ENCODE peak calls at places on chromosomes 6 and 20, in eight cellular contexts. B is GM13977, N is choroid plexus epithelial cell, Z is AG10803, K is tibial artery, A is progenitor cell of endocrine pancreas, E is Calu3, L is cardiac muscle cell. F is an unnamed sample.

GRCh38 chr6:154763650-154764049 is 30.4 kb downstream of the SCAF8 start:
- DNase-seq in N (peak), Z (no peak), B (no peak), A (no peak), K (no peak), L (peak), E (no peak), F (no peak)

GRCh38 chr6:93416575-93417420 is 2.6 kb downstream of the EPHA7 start:
- DNase-seq in N (peak), L (peak), K (peak), E (peak), Z (no peak), B (peak), A (peak), F (no peak)

GRCh38 chr6:74568851-74569250 is 637.0 kb downstream of the COL12A1 start:
- DNase-seq in L (peak), N (peak), B (no peak), Z (peak), E (no peak), A (no peak), K (no peak), F (no peak)

GRCh38 chr20:20395856-20396600 is 28.1 kb downstream of the INSM1 start:
- DNase-seq in E (no peak), B (no peak), K (no peak), L (no peak), N (no peak), Z (no peak), A (no peak), F (no peak)

GRCh38 chr20:31764641-31765305 is 25.7 kb downstream of the TPX2 start:
- DNase-seq in E (no peak), L (peak), N (peak), K (no peak), A (no peak), Z (peak), B (no peak), F (no peak)

GRCh38 chr6:138248011-138248410 is 29.7 kb upstream of the PBOV1 start:
- DNase-seq in B (no peak), A (no peak), K (no peak), Z (no peak), E (no peak), L (no peak), N (no peak), F (no peak)

GRCh38 chr6:102995491-102995890 is 1602.0 kb downstream of the GRIK2 start:
- DNase-seq in Z (no peak), A (no peak), B (no peak), L (no peak), N (no peak), E (no peak), K (no peak), F (no peak)

GRCh38 chr6:2616796-2617195 is 133.9 kb downstream of the MYLK4 start:
- DNase-seq in L (no peak), N (no peak), E (no peak), K (no peak), A (no peak), B (no peak), Z (no peak), F (no peak)

GRCh38 chr6:32622545-32623401 is 14.4 kb upstream of the HLA-DQA1 start:
- DNase-seq in K (no peak), L (peak), B (peak), N (peak), E (peak), A (peak), Z (peak), F (no peak)

GRCh38 chr6:24431045-24431451 is 28.3 kb downstream of the MRS2 start:
- DNase-seq in E (peak), Z (peak), N (peak), B (peak), L (peak), K (no peak), A (no peak), F (no peak)

GRCh38 chr20:24957326-24957996 is 8.4 kb downstream of the CST7 start:
- DNase-seq in B (no peak), A (no peak), L (no peak), N (no peak), K (peak), E (no peak), Z (no peak), F (no peak)

GRCh38 chr6:130681028-130681427 is 146.2 kb upstream of the SMLR1 start:
- DNase-seq in E (no peak), K (no peak), Z (peak), B (no peak), N (peak), A (no peak), L (peak), F (no peak)

GRCh38 chr6:125983246-125983945 is 2.9 kb upstream of the TRMT11 start:
- DNase-seq in K (no peak), L (peak), Z (peak), B (no peak), E (no peak), N (peak), A (no peak), F (no peak)

GRCh38 chr6:105276374-105276773 is 96.6 kb upstream of the POPDC3 start:
- DNase-seq in A (no peak), Z (no peak), K (no peak), E (no peak), B (no peak), N (no peak), L (no peak), F (no peak)

GRCh38 chr6:166647896-166648295 is 20.8 kb upstream of the RPS6KA2 start:
- DNase-seq in B (no peak), E (no peak), N (no peak), L (no peak), Z (no peak), K (no peak), A (no peak), F (no peak)

GRCh38 chr6:141475269-141475668 is 657.5 kb upstream of the GJE1 start:
- DNase-seq in K (no peak), B (no peak), L (no peak), Z (no peak), N (peak), A (no peak), E (no peak), F (no peak)

GRCh38 chr6:16409531-16410441 is 171.4 kb downstream of the GMPR start:
- DNase-seq in K (peak), A (peak), N (peak), Z (peak), L (peak), B (peak), E (peak), F (peak)

GRCh38 chr6:20534906-20535305 is 649 bp downstream of the CDKAL1 start:
- DNase-seq in L (no peak), A (no peak), B (no peak), K (no peak), N (peak), E (no peak), Z (no peak), F (no peak)

GRCh38 chr6:80547827-80548226 is 441.4 kb downstream of the BCKDHB start:
- DNase-seq in E (no peak), L (peak), B (no peak), A (no peak), N (peak), Z (peak), K (no peak), F (no peak)

GRCh38 chr6:16130932-16131387 is 2.1 kb downstream of the MYLIP start:
- DNase-seq in Z (peak), E (peak), B (peak), A (no peak), N (peak), K (no peak), L (peak), F (no peak)

GRCh38 chr20:56187791-56188190 is 60.7 kb upstream of the MC3R start:
- DNase-seq in K (no peak), E (no peak), B (no peak), A (no peak), Z (peak), L (no peak), N (no peak), F (no peak)

GRCh38 chr6:31228484-31228883 is 43.4 kb downstream of the HLA-C start:
- DNase-seq in B (no peak), N (no peak), E (no peak), A (no peak), Z (no peak), K (no peak), L (no peak), F (no peak)

GRCh38 chr6:12331951-12332749 is 42.0 kb downstream of the EDN1 start:
- DNase-seq in A (no peak), N (peak), K (no peak), B (no peak), L (peak), E (peak), Z (peak), F (no peak)

GRCh38 chr6:34273242-34273805 is 24.5 kb upstream of the SMIM29 start:
- DNase-seq in A (no peak), K (peak), Z (peak), N (peak), E (peak), B (peak), L (peak), F (no peak)

GRCh38 chr6:125224236-125224861 is 70.8 kb downstream of the TPD52L1 start:
- DNase-seq in Z (peak), L (no peak), N (no peak), A (no peak), E (no peak), K (no peak), B (no peak), F (no peak)

GRCh38 chr6:139839506-139840156 is 465.2 kb upstream of the CITED2 start:
- DNase-seq in L (no peak), N (peak), B (no peak), A (no peak), K (peak), E (no peak), Z (peak), F (no peak)

GRCh38 chr20:25356294-25356933 is 34.2 kb downstream of the ABHD12 start:
- DNase-seq in Z (no peak), K (no peak), B (no peak), E (no peak), A (no peak), N (no peak), L (no peak), F (no peak)

GRCh38 chr6:135291288-135292116 is 110.4 kb downstream of the MYB start:
- DNase-seq in B (no peak), Z (peak), L (peak), A (no peak), K (no peak), N (peak), E (no peak), F (no peak)

GRCh38 chr6:158081657-158081935 is 86.5 kb downstream of the SERAC1 start:
- DNase-seq in E (no peak), B (no peak), A (no peak), Z (no peak), K (no peak), N (no peak), L (no peak), F (no peak)

GRCh38 chr6:12570461-12571030 is 146.0 kb upstream of the PHACTR1 start:
- DNase-seq in N (no peak), B (no peak), A (no peak), L (peak), E (no peak), Z (peak), K (no peak), F (no peak)

GRCh38 chr6:168240147-168240546 is 79.4 kb downstream of the DACT2 start:
- DNase-seq in Z (no peak), L (peak), N (no peak), A (no peak), E (no peak), K (no peak), B (no peak), F (no peak)
- TF ChIP-seq CTCF in Z (no peak), L (no peak), N (no peak), A (no peak), E (no peak), K (no peak), B (no peak), F (no peak)

DNA sequence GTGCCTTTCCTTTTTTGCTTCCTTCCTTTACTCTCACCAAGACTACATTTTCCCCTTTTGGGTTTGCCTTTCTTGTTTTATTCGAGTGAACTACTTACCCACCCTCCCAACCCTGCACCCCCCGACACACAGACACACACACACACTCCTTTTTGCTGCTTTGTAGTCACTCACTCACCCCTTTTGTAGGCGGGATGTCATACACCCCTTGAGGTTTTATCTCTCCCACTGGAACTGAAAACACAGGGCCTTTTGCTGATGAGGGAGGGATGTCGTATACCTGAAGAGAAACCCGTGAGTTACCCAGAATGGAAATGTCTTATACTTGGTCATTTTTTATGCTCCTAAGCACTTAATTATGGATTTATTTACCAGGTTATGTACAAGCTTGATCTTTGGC is 40.3 kb downstream of the NEDD9 start:
- DNase-seq in Z (no peak), L (no peak), K (no peak), B (no peak), E (no peak), N (no peak), A (no peak), F (no peak)
- TF ChIP-seq CTCF in Z (no peak), L (no peak), K (no peak), B (no peak), E (no peak), N (no peak), A (no peak), F (no peak)

GRCh38 chr20:62703853-62704228 is 4.8 kb upstream of the NTSR1 start:
- DNase-seq in N (no peak), A (no peak), E (peak), B (no peak), Z (no peak), L (no peak), K (no peak), F (no peak)

GRCh38 chr20:62706344-62706743 is 2.3 kb upstream of the NTSR1 start:
- DNase-seq in E (no peak), K (no peak), B (no peak), N (no peak), L (no peak), Z (no peak), A (no peak), F (no peak)

GRCh38 chr20:62705626-62706025 is 3.0 kb upstream of the NTSR1 start:
- DNase-seq in A (no peak), L (no peak), N (no peak), Z (no peak), K (no peak), B (no peak), E (no peak), F (no peak)

GRCh38 chr20:62702886-62703852 is 5.5 kb upstream of the NTSR1 start:
- DNase-seq in K (no peak), E (peak), A (no peak), Z (peak), N (peak), B (no peak), L (peak), F (no peak)

DNA sequence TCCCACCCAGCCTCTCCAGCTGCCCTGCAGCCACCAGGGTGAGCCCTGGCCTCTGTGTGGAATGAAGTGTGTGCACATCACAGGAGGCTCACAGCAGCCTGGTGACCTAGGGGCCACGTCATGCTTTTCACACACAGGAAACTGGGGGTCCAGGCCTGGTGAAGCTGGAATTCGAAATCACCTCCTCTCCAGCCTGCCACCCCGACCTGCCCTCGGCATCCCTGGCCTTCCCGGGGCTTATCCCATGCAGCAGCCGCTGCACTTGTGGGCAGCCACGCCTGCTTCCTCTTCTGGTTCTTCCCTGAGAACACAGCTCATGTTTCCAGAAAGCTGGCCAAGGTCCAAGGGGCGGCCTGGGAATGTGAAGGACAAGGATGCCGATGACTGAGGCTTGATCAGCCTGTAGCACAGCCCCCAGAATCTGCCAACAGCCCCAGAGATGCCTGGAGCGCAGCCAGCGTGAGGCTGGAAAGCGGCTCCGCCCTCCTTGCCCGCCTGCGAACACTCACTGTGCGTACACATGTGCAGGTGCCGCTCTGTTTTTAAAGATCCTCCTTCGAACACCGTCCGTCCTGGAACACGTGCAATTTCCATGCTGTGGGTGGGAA is 4.2 kb upstream of the NTSR1 start:
- DNase-seq in E (peak), Z (peak), B (no peak), L (peak), A (no peak), K (peak), N (peak), F (peak)
- TF ChIP-seq CTCF in E (no peak), Z (no peak), B (no peak), L (no peak), A (no peak), K (no peak), N (no peak), F (no peak)

GRCh38 chr20:41572010-41572572 is 46.1 kb downstream of the CHD6 start:
- DNase-seq in Z (no peak), A (no peak), E (peak), B (no peak), N (peak), L (peak), K (no peak), F (no peak)
- TF ChIP-seq CTCF in Z (no peak), A (no peak), E (peak), B (no peak), N (peak), L (peak), K (no peak), F (no peak)

GRCh38 chr6:168713839-168714238 is 272.9 kb downstream of the SMOC2 start:
- DNase-seq in N (peak), E (peak), L (peak), B (no peak), K (no peak), A (no peak), Z (no peak), F (no peak)
- TF ChIP-seq CTCF in N (peak), E (peak), L (peak), B (no peak), K (no peak), A (peak), Z (no peak), F (no peak)

DNA sequence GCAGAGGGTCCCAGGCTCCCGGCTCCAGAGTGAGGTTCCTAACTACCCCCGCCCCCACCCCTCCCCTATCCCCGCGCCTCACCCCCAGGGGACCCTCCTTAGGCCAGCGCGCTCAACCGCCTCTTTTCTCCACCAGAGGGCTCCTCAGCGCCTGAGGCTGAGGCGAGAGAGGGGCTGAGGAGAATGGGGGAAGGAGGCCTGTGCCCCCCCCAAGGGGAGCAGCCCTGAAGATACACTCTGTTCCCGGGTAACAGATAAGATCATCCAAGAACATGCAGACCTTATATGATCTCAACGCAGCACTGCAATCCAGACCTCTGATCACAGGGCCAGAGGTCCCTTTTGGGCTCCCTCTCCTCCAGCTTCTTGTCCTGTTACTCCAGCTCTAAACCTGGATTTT is 43.3 kb upstream of the MRPS10 start:
- DNase-seq in A (peak), B (peak), E (peak), L (peak), Z (no peak), K (no peak), N (peak), F (no peak)
- TF ChIP-seq CTCF in A (peak), B (peak), E (peak), L (peak), Z (peak), K (no peak), N (peak), F (no peak)

GRCh38 chr6:109448615-109449014 is 7.0 kb downstream of the MICAL1 start:
- DNase-seq in Z (no peak), E (no peak), N (no peak), K (no peak), L (no peak), A (no peak), B (no peak), F (no peak)

GRCh38 chr6:109447878-109448555 is 7.5 kb downstream of the SMPD2 start:
- DNase-seq in Z (no peak), B (no peak), E (no peak), K (no peak), A (no peak), L (peak), N (peak), F (no peak)

GRCh38 chr6:109449789-109450673 is 5.5 kb downstream of the MICAL1 start:
- DNase-seq in E (no peak), L (no peak), K (no peak), Z (no peak), A (no peak), N (no peak), B (no peak), F (no peak)

GRCh38 chr6:109450801-109451200 is 4.8 kb downstream of the MICAL1 start:
- DNase-seq in B (no peak), E (no peak), K (no peak), L (no peak), N (no peak), Z (no peak), A (no peak), F (no peak)

GRCh38 chr6:109449064-109449788 is 6.3 kb downstream of the MICAL1 start:
- DNase-seq in E (no peak), Z (no peak), L (no peak), B (no peak), K (no peak), N (no peak), A (no peak), F (no peak)
- TF ChIP-seq CTCF in E (no peak), Z (no peak), L (no peak), B (no peak), K (no peak), N (no peak), A (no peak), F (no peak)